ENCODE peak calls at places on chromosomes 2 and 18, in seven cellular contexts. L is foreskin keratinocyte; H is WTC11; F is A549; P is kidney epithelial cell; W is CD8-positive, alpha-beta T cell; C is AG10803. Q is an unnamed sample.

GRCh38 chr2:45823723-45824206 is 172.3 kb downstream of the PRKCE start:
- DNase-seq in H (no peak), W (no peak), F (no peak), C (peak), P (no peak), L (peak), Q (no peak)

GRCh38 chr2:137231616-137232015 is 466.3 kb downstream of the THSD7B start:
- DNase-seq in C (no peak), F (no peak), W (no peak), L (no peak), H (no peak), P (no peak), Q (no peak)

GRCh38 chr2:54574860-54575247 is 118.7 kb downstream of the SPTBN1 start:
- DNase-seq in C (no peak), F (no peak), P (no peak), L (no peak), W (no peak), H (no peak), Q (no peak)

GRCh38 chr2:118844261-118845004 is 3.0 kb downstream of the EN1 start:
- DNase-seq in W (no peak), C (no peak), F (no peak), H (no peak), P (no peak), L (no peak), Q (no peak)

GRCh38 chr2:32008811-32009478 is 1.9 kb downstream of the MEMO1 start:
- DNase-seq in F (no peak), P (no peak), C (peak), H (no peak), W (no peak), L (peak), Q (no peak)

GRCh38 chr18:8705941-8706544 is 687 bp downstream of the MTCL1 start:
- DNase-seq in P (no peak), H (peak), L (no peak), W (no peak), F (no peak), C (no peak), Q (no peak)

GRCh38 chr2:67729474-67729873 is 332.3 kb downstream of the ETAA1 start:
- DNase-seq in C (no peak), P (no peak), W (no peak), F (no peak), L (no peak), H (no peak), Q (no peak)

GRCh38 chr2:112848833-112849232 is 12.3 kb upstream of the IL1B start:
- DNase-seq in F (no peak), L (no peak), P (no peak), W (no peak), H (no peak), C (no peak), Q (no peak)

GRCh38 chr2:207408086-207408794 is 121.5 kb upstream of the CREB1 start:
- DNase-seq in C (peak), F (peak), L (peak), W (no peak), H (no peak), P (no peak), Q (no peak)

GRCh38 chr2:109209412-109209811 is 80.4 kb downstream of the SH3RF3 start:
- DNase-seq in C (peak), W (no peak), H (no peak), L (peak), F (no peak), P (peak), Q (no peak)

GRCh38 chr2:176976766-176977165 is 235.8 kb upstream of the HNRNPA3 start:
- DNase-seq in W (no peak), P (no peak), F (no peak), H (no peak), L (no peak), C (no peak), Q (no peak)

GRCh38 chr18:74006160-74006559 is 141.5 kb downstream of the FBXO15 start:
- DNase-seq in H (no peak), L (no peak), F (no peak), C (no peak), W (no peak), P (no peak), Q (no peak)

GRCh38 chr2:66447676-66448075 is 12.8 kb downstream of the MEIS1 start:
- DNase-seq in P (no peak), H (no peak), C (no peak), L (peak), W (no peak), F (no peak), Q (no peak)

GRCh38 chr2:40200516-40200915 is 251.4 kb downstream of the SLC8A1 start:
- DNase-seq in L (no peak), C (peak), H (no peak), W (no peak), F (no peak), P (no peak), Q (no peak)

GRCh38 chr2:45664635-45665269 is 13.3 kb downstream of the PRKCE start:
- DNase-seq in L (no peak), W (no peak), F (no peak), P (no peak), C (no peak), H (no peak), Q (no peak)

GRCh38 chr2:239033801-239034560 is 186.1 kb downstream of the TWIST2 start:
- DNase-seq in C (no peak), W (no peak), H (no peak), P (no peak), L (peak), F (no peak), Q (no peak)

GRCh38 chr2:237026981-237027711 is 58.5 kb upstream of the COPS8 start:
- DNase-seq in L (peak), W (peak), C (peak), P (peak), H (peak), F (peak), Q (no peak)

GRCh38 chr2:233823731-233824121 is 30.6 kb downstream of the HJURP start:
- DNase-seq in H (no peak), C (no peak), W (no peak), L (no peak), P (no peak), F (no peak), Q (no peak)

GRCh38 chr2:66346241-66346664 is 88.7 kb upstream of the MEIS1 start:
- DNase-seq in F (no peak), P (no peak), W (no peak), C (no peak), H (no peak), L (peak), Q (no peak)

GRCh38 chr2:202267495-202267894 is 1.9 kb downstream of the NOP58 start:
- DNase-seq in H (no peak), P (no peak), C (no peak), L (peak), W (no peak), F (no peak), Q (no peak)

GRCh38 chr18:31450409-31450808 is 2.9 kb downstream of the DSG3 start:
- DNase-seq in F (no peak), C (no peak), W (no peak), L (peak), H (no peak), P (no peak), Q (no peak)

GRCh38 chr2:241821460-241822263 is 12.7 kb downstream of the NEU4 start:
- DNase-seq in W (no peak), C (no peak), H (no peak), L (no peak), P (no peak), F (no peak), Q (no peak)

GRCh38 chr18:23134780-23135678 is at the start of gene CABLES1:
- DNase-seq in H (peak), P (no peak), F (peak), W (no peak), L (no peak), C (peak), Q (peak)

GRCh38 chr2:191020742-191021381 is 6.9 kb upstream of the STAT1 start:
- DNase-seq in F (peak), P (no peak), C (peak), H (no peak), W (no peak), L (peak), Q (no peak)

GRCh38 chr2:218839893-218840292 is 8.3 kb upstream of the PRKAG3 start:
- DNase-seq in P (no peak), H (no peak), W (no peak), F (no peak), C (no peak), L (no peak), Q (no peak)

DNA sequence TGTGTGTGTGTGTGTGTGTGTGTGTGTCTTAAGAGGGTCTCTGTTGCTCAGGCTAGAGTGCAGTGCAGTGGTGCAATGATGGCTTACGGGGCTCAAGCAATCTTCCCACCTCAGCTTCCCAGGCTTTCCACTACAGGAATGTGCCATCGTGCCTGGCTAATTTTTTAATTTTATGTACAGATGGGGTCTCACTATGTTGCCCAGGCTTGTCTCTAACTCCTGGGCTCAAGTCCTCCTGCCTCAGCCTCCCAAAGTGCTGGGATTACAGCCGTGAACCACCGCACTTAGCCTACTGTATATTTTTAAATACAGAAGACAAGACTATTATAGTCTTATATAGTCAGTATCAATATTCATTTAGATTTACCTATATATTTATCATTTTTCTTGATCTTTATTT is 220.1 kb upstream of the STON1 start:
- DNase-seq in L (no peak), H (no peak), C (no peak), F (no peak), P (no peak), W (no peak), Q (no peak)
- TF ChIP-seq CTCF in L (no peak), H (no peak), C (no peak), F (no peak), P (no peak), W (no peak), Q (no peak)

GRCh38 chr18:37493352-37493935 is 72.2 kb downstream of the CELF4 start:
- DNase-seq in P (no peak), F (no peak), W (no peak), C (no peak), L (no peak), H (no peak), Q (no peak)
- TF ChIP-seq CTCF in P (no peak), F (no peak), W (no peak), C (no peak), L (no peak), H (no peak), Q (no peak)

GRCh38 chr2:231927566-231927890 is 1.3 kb upstream of the NPPC start:
- DNase-seq in H (no peak), C (no peak), L (no peak), W (no peak), P (no peak), F (no peak), Q (no peak)

GRCh38 chr2:231926761-231927565 is 767 bp upstream of the NPPC start:
- DNase-seq in H (peak), L (no peak), C (no peak), W (no peak), P (no peak), F (no peak), Q (no peak)

GRCh38 chr2:231924889-231925275 is 1.3 kb downstream of the NPPC start:
- DNase-seq in L (no peak), W (no peak), F (peak), H (no peak), P (no peak), C (no peak), Q (no peak)

GRCh38 chr2:231925303-231926179 is 655 bp downstream of the NPPC start:
- DNase-seq in F (peak), H (peak), W (peak), C (peak), L (peak), P (no peak), Q (peak)

DNA sequence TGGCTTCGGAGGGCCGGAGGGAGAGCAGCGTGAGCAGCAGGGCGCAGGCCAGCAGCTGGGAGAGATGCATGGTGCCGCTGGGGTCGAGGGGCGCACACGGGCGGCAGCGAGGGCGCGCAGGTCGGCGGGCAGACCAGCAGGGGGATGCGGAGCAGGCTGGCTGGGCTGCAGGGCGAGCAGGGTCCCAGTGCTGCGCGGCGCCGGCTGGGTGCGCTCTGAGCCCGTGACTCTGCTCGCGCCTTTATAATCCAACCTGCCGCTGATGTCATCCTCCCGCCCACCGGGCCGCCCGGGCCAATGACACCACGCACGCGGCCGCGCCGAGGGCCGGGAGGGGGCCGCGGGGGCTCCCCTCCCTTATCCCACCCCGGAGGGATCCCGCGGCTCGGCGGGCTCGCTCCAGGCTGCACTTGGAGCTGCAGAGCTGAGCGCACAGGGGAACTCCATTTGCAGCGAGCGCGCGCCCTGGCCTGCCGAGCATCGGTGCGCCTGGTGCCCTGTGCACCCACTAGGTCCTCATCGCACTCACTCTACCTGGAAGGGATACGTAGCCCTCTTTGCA is at the start of gene NPPC:
- DNase-seq in W (peak), P (no peak), C (peak), H (peak), L (peak), F (peak), Q (no peak)
- TF ChIP-seq CTCF in W (no peak), P (peak), C (no peak), H (no peak), L (peak), F (peak), Q (peak)

DNA sequence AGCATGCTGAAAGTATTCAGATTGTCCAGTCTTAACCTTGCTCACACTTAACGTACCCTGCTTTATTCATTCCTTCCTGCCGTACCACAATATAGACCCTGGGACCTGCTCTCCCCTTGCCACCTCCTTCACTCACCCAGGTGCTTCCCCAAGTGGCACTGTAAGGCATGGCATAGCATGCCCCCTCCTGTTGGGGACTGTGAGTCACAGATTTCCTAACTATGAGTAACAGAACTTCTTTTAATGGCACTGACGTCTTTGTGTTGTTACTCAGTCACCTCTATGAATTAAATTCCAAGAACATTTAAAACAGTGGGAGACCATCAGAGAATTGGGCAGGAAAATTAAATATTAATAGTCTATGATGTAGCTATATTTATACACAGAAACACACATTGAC is 117.2 kb downstream of the CTNNA2 start:
- DNase-seq in W (no peak), H (peak), F (peak), L (peak), C (no peak), P (peak), Q (no peak)
- TF ChIP-seq CTCF in W (no peak), H (no peak), F (no peak), L (no peak), C (no peak), P (peak), Q (no peak)

DNA sequence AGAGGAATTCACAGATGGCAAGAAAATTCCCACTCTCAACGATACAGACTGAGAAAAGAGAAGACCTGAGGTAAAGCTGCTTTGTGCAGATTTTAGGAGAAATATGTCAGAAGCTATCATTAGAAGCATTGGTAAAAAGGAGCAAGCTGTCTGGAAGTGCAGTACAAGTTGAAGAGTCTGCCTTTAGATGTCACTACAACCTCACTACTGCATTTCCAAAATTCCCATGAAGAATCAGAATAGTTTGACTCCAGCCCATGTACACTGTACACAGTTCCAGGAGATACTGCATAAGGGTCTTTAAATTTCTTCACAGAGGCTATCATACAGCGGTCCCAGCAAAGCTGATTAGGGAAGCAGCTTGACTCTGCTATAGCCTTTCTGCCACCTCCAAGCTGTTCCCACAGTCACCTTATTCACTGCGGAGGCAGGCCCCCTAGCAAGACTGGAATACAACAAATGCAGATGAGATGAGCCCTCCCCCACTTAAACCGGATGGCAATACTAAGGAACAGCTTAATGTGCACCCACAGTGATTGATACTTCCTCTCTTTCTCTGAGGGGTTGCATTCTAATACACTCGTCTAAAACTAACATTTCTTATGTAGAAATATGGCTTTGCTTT is 527.4 kb downstream of the TMEM182 start:
- DNase-seq in W (no peak), F (no peak), C (no peak), P (no peak), L (no peak), H (peak), Q (no peak)
- TF ChIP-seq CTCF in W (no peak), F (peak), C (no peak), P (peak), L (no peak), H (no peak), Q (peak)

GRCh38 chr2:33247325-33247724 is 229.1 kb upstream of the RASGRP3 start:
- DNase-seq in F (no peak), L (no peak), C (no peak), W (no peak), H (no peak), P (no peak), Q (no peak)

GRCh38 chr2:33256162-33256755 is 220.2 kb upstream of the RASGRP3 start:
- DNase-seq in W (no peak), P (no peak), L (no peak), C (no peak), H (no peak), F (no peak), Q (no peak)

GRCh38 chr2:33246432-33246831 is 230.0 kb upstream of the RASGRP3 start:
- DNase-seq in C (no peak), F (no peak), W (no peak), H (no peak), P (no peak), L (no peak), Q (no peak)

DNA sequence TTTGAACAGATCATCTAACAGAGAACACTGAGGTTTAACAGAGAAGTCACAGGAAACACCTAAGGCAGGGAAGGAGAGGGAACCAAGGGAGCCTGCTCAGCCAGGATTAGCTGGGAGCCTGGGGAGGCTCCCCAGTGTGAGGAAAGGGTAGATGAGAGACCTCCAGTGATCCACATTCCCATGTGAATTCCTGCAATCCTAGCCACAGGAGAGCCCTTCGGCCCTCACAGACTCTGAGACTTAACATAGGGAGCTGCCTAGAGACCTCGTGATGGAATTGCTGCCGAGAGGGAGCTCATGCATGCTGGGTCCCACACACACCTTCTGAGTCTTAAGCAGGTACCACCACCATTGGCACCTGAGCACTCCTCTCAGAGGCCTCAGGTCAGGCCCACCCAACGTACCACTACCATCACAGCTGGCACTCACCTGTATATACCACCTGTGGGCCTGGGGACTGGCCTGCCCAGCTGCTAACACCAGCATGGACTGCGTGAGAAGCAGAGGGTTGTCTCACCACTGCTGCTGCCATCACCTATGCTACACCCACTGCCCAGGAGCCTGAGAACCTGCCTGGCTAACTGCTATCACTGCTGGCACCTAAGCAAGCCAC is 225.9 kb upstream of the RASGRP3 start:
- DNase-seq in F (no peak), W (no peak), H (peak), C (no peak), P (no peak), L (no peak), Q (no peak)
- TF ChIP-seq CTCF in F (no peak), W (no peak), H (no peak), C (no peak), P (no peak), L (no peak), Q (no peak)

Q was measured in type B pancreatic cell.